ENCODE peak calls at places on chromosomes 2 and 18, in six cellular contexts. L is psoas muscle; K is fibroblast of lung; F is PC-9; R is CD8-positive, alpha-beta T cell; C is fibroblast of the aortic adventitia. D is an unnamed sample.

GRCh38 chr18:57436965-57437333 is 1.8 kb downstream of the ONECUT2 start:
- DNase-seq in L (no peak), K (no peak), F (no peak), R (no peak), C (no peak), D (no peak)

GRCh38 chr2:119782308-119783027 is 22.7 kb downstream of the PTPN4 start:
- DNase-seq in L (no peak), K (no peak), F (no peak), R (no peak), C (no peak), D (no peak)

GRCh38 chr2:109344270-109344805 is 215.3 kb downstream of the SH3RF3 start:
- DNase-seq in L (no peak), K (no peak), F (no peak), R (no peak), C (no peak), D (no peak)

GRCh38 chr2:161990741-161991140 is 83.3 kb downstream of the DPP4 start:
- DNase-seq in L (no peak), K (peak), F (peak), R (no peak), C (peak), D (no peak)

GRCh38 chr2:239634769-239635168 is 233.9 kb upstream of the HDAC4 start:
- DNase-seq in L (no peak), K (no peak), F (no peak), R (no peak), C (no peak), D (no peak)

GRCh38 chr2:44172576-44172975 is 3.9 kb downstream of the PPM1B start:
- DNase-seq in L (no peak), K (no peak), F (no peak), R (no peak), C (no peak), D (no peak)

GRCh38 chr2:122539920-122540319 is 784.5 kb downstream of the TSN start:
- DNase-seq in L (no peak), K (no peak), F (no peak), R (no peak), C (no peak), D (no peak)

GRCh38 chr2:132267372-132267771 is 105.6 kb upstream of the ANKRD30BL start:
- DNase-seq in L (no peak), K (peak), F (no peak), R (no peak), C (peak), D (no peak)

GRCh38 chr2:11344956-11345671 is 678 bp upstream of the ROCK2 start:
- DNase-seq in L (peak), K (peak), F (peak), R (no peak), C (peak), D (peak)

GRCh38 chr2:41959760-41960159 is 88.1 kb upstream of the PKDCC start:
- DNase-seq in L (no peak), K (no peak), F (no peak), R (no peak), C (no peak), D (no peak)

GRCh38 chr2:233831011-233831721 is 23.2 kb downstream of the HJURP start:
- DNase-seq in L (no peak), K (no peak), F (no peak), R (no peak), C (no peak), D (no peak)

GRCh38 chr18:10936211-10937053 is 212.9 kb downstream of the PIEZO2 start:
- DNase-seq in L (no peak), K (no peak), F (no peak), R (no peak), C (peak), D (no peak)

GRCh38 chr2:207216454-207216853 is 50.7 kb upstream of the KLF7 start:
- DNase-seq in L (no peak), K (no peak), F (no peak), R (no peak), C (no peak), D (no peak)

GRCh38 chr2:197306691-197307030 is 3.9 kb downstream of the ANKRD44 start:
- DNase-seq in L (peak), K (no peak), F (peak), R (no peak), C (peak), D (no peak)

GRCh38 chr2:26692814-26693286 is 328 bp downstream of the KCNK3 start:
- DNase-seq in L (no peak), K (peak), F (no peak), R (no peak), C (peak), D (no peak)

GRCh38 chr18:34224423-34225217 is at the start of gene NOL4:
- DNase-seq in L (no peak), K (no peak), F (no peak), R (no peak), C (peak), D (peak)

GRCh38 chr18:34222396-34223163 is 2.1 kb downstream of the NOL4 start:
- DNase-seq in L (peak), K (no peak), F (no peak), R (no peak), C (peak), D (no peak)

GRCh38 chr18:34223893-34224422 is 755 bp downstream of the NOL4 start:
- DNase-seq in L (no peak), K (no peak), F (no peak), R (no peak), C (peak), D (no peak)

GRCh38 chr18:34223164-34223892 is 1.4 kb downstream of the NOL4 start:
- DNase-seq in L (no peak), K (no peak), F (no peak), R (no peak), C (peak), D (no peak)

GRCh38 chr18:34225218-34225553 is 473 bp upstream of the NOL4 start:
- DNase-seq in L (no peak), K (no peak), F (no peak), R (no peak), C (no peak), D (no peak)
- H3K4me3 ChIP-seq in L (peak), K (no peak), F (no peak), R (no peak), C (no peak), D (no peak)

DNA sequence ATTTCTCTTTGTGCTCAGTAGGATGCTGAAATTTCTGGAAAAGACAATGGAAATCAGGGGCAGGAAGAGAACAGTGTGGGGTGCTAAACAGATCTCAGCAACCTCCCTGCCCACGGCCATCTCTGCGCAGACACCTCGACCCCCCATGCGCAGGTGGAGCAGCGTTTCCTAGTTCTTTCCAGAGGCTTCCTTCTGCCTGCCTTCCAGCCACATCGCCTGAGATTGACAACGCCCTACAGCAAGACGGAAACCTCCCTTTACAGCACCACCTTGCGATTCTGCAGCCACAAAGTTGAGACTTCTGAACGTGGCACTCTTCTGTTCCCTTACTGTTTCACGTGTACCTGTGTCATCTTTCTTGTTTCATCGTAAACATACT is 31.4 kb upstream of the CASP8 start:
- DNase-seq in L (no peak), K (no peak), F (no peak), R (no peak), C (no peak), D (no peak)
- TF ChIP-seq CTCF in L (no peak), K (no peak), F (no peak), R (no peak), C (no peak), D (no peak)

DNA sequence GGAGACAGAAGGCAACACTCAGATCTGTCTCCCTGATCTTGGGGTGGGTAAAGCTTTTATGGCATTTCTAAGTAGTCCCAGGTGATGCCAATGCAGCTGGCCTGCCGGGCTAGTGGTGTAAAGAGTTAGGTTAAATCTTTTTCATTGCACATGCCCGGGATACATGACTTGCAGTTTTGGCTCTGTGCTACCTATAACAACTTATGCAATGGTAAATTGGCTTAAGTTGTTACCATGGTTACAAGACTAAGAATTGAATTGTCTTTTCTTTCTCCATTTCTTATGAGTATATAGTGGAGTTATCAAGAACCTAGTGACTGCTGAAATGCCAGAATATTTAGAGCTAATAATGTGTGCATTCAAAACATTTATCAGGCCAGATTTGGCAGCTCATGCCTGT is 5.3 kb upstream of the FAM110C start:
- DNase-seq in L (no peak), K (no peak), F (no peak), R (no peak), C (no peak), D (no peak)
- H3K4me3 ChIP-seq in L (no peak), K (no peak), F (no peak), R (no peak), C (no peak), D (no peak)

DNA sequence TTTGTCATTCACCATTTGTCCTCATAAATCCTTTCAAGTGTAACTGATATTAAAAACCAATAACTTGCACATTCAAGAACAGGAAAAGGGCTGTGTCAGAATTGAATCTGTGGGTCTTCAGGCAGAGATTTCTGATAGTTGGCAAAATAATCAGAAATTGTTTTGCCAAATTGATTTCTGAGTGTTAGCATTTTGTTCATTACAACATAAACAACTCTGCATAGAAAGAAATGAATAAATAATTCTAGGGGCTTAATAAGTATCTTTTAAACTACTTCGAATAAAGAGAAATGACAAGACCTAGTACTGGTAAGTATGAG is 44.2 kb upstream of the RFX8 start:
- DNase-seq in L (no peak), K (no peak), F (no peak), R (no peak), C (no peak), D (no peak)
- TF ChIP-seq CTCF in L (no peak), K (no peak), F (peak), R (no peak), C (no peak), D (no peak)

GRCh38 chr2:108222261-108222660 is 17.5 kb upstream of the SULT1C3 start:
- DNase-seq in L (no peak), K (no peak), F (no peak), R (no peak), C (no peak), D (no peak)

GRCh38 chr2:108226570-108226969 is 13.2 kb upstream of the SULT1C3 start:
- DNase-seq in L (no peak), K (no peak), F (no peak), R (no peak), C (no peak), D (no peak)

GRCh38 chr2:108223573-108223972 is 16.2 kb upstream of the SULT1C3 start:
- DNase-seq in L (no peak), K (no peak), F (no peak), R (no peak), C (no peak), D (no peak)

GRCh38 chr2:108220942-108221541 is 18.7 kb upstream of the SULT1C3 start:
- DNase-seq in L (no peak), K (no peak), F (no peak), R (no peak), C (no peak), D (no peak)

GRCh38 chr2:108224022-108224421 is 15.7 kb upstream of the SULT1C3 start:
- DNase-seq in L (no peak), K (no peak), F (no peak), R (no peak), C (no peak), D (no peak)
- H3K4me3 ChIP-seq in L (no peak), K (no peak), F (no peak), R (no peak), C (no peak), D (no peak)

GRCh38 chr2:178117725-178118124 is 5.5 kb downstream of the RBM45 start:
- DNase-seq in L (no peak), K (no peak), F (no peak), R (no peak), C (no peak), D (no peak)
- TF ChIP-seq CTCF in L (no peak), K (no peak), F (no peak), R (no peak), C (no peak), D (no peak)

GRCh38 chr2:178845565-178846457 is 38.6 kb upstream of the TTN start:
- DNase-seq in L (no peak), K (peak), F (no peak), R (no peak), C (peak), D (no peak)
- H3K4me3 ChIP-seq in L (peak), K (no peak), F (no peak), R (no peak), C (no peak), D (no peak)

GRCh38 chr18:47601608-47602272 is 328.7 kb downstream of the SMAD2 start:
- DNase-seq in L (no peak), K (no peak), F (no peak), R (no peak), C (no peak), D (no peak)

GRCh38 chr18:47591429-47591828 is 339.0 kb downstream of the SMAD2 start:
- DNase-seq in L (no peak), K (no peak), F (no peak), R (no peak), C (no peak), D (no peak)

GRCh38 chr18:47594621-47595086 is 335.8 kb downstream of the SMAD2 start:
- DNase-seq in L (no peak), K (no peak), F (no peak), R (no peak), C (no peak), D (no peak)

GRCh38 chr18:47594063-47594462 is 336.4 kb downstream of the SMAD2 start:
- DNase-seq in L (no peak), K (no peak), F (no peak), R (no peak), C (no peak), D (no peak)

GRCh38 chr18:47595816-47596501 is 334.5 kb downstream of the SMAD2 start:
- DNase-seq in L (no peak), K (no peak), F (peak), R (no peak), C (no peak), D (no peak)
- TF ChIP-seq CTCF in L (no peak), K (no peak), F (peak), R (no peak), C (no peak), D (peak)

DNA sequence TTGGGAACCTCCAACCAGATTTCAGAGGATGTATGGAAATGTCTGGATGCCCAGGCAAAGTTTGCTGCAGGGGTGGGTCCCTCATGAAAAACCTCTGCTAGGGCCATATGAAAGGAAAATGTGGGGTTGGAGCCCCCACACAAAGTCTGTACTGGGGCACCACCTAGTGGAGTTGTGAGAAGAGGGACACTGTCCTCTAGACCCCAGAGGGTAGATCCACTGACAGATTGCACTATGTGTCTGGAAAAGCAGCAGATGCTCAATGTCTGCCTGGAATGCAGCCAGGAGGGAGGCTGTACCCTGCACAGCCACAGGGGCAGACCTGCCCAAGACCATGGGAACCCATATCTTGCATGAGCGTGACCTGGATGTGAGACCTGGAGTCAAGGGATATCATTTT is 573.7 kb upstream of the NXPH2 start:
- DNase-seq in L (no peak), K (no peak), F (no peak), R (no peak), C (no peak), D (no peak)
- H3K4me3 ChIP-seq in L (no peak), K (no peak), F (no peak), R (no peak), C (no peak), D (no peak)

D was measured in left lung.